ENCODE peak calls at places on chromosomes 11 and 22, in five cellular contexts. E, Z, Y, M and Q are unnamed samples.
A peak's percentile ranks its signal among the peaks of the same experiment; 100 is the strongest.

GRCh38 chr11:34451053-34451452 is 12.3 kb downstream of the CAT start:
- DNase-seq in Z (no peak), M (no peak), Y (no peak), E (no peak), Q (no peak)

GRCh38 chr22:42683599-42684283 is 34.5 kb upstream of the CYB5R3 start:
- DNase-seq in E (no peak), Z (no peak), M (peak; percentile 28), Y (peak; percentile 26), Q (peak; percentile 69)

GRCh38 chr11:34495724-34496377 is 17.7 kb downstream of the ELF5 start:
- DNase-seq in Z (peak; percentile 79), Y (no peak), E (no peak), M (no peak), Q (no peak)

GRCh38 chr22:40635940-40636379 is 559 bp downstream of the MRTFA start:
- DNase-seq in E (no peak), M (no peak), Z (peak; percentile 25), Y (no peak), Q (no peak)

GRCh38 chr11:45665206-45665932 is at the start of gene CHST1:
- DNase-seq in M (peak; percentile 56), E (no peak), Z (peak; percentile 23), Y (peak; percentile 63), Q (no peak)

GRCh38 chr11:108620958-108621772 is 27.6 kb upstream of the EXPH5 start:
- DNase-seq in E (no peak), M (no peak), Z (peak; percentile 63), Y (no peak), Q (no peak)

GRCh38 chr11:85886089-85887056 is 31.2 kb downstream of the CCDC83 start:
- DNase-seq in E (no peak), Y (no peak), M (no peak), Z (no peak), Q (peak; percentile 71)

GRCh38 chr22:36409911-36410756 is 22.4 kb upstream of the MYH9 start:
- DNase-seq in M (peak; percentile 48), E (peak; percentile 83), Y (peak; percentile 20), Z (peak; percentile 100), Q (no peak)

GRCh38 chr11:2766166-2766565 is 66.4 kb upstream of the KCNQ1OT1 start:
- DNase-seq in M (peak; percentile 2), E (no peak), Y (no peak), Z (no peak), Q (no peak)

GRCh38 chr11:119512373-119512772 is 89.4 kb upstream of the THY1 start:
- DNase-seq in Z (peak; percentile 9), M (no peak), E (no peak), Y (no peak), Q (no peak)

GRCh38 chr11:77081381-77081851 is 14.6 kb downstream of the CAPN5 start:
- DNase-seq in E (no peak), Z (no peak), Y (no peak), M (no peak), Q (no peak)

GRCh38 chr11:111641339-111642015 is 39.2 kb downstream of the SIK2 start:
- DNase-seq in Y (no peak), M (no peak), Z (no peak), E (no peak), Q (no peak)